ENCODE peak calls at places on chromosomes 12 and 14, in four cellular contexts. Q, P, M and F are unnamed samples.

GRCh38 chr12:54759751-54760150 is 94.6 kb upstream of the MUCL1 start:
- ATAC-seq in Q (peak; percentile 74), P (no peak), M (peak; percentile 93), F (no peak)

GRCh38 chr14:68794130-68794855 is 1.4 kb upstream of the ZFP36L1 start:
- ATAC-seq in Q (peak; percentile 1), P (peak; percentile 45), M (no peak), F (peak; percentile 68)

GRCh38 chr12:82209533-82209932 is 148.7 kb downstream of the CCDC59 start:
- ATAC-seq in Q (no peak), P (no peak), M (no peak), F (no peak)

GRCh38 chr14:22560638-22561365 is 28.2 kb downstream of the DAD1 start:
- ATAC-seq in Q (peak; percentile 62), P (no peak), M (no peak), F (no peak)

GRCh38 chr12:51368640-51369517 is 22.3 kb downstream of the GALNT6 start:
- ATAC-seq in Q (no peak), P (no peak), M (no peak), F (no peak)

GRCh38 chr12:124295431-124296058 is 652 bp downstream of the RFLNA start:
- ATAC-seq in Q (no peak), P (no peak), M (peak; percentile 12), F (no peak)

GRCh38 chr12:50326636-50327284 is 43.4 kb upstream of the LIMA1 start:
- ATAC-seq in Q (peak; percentile 52), P (no peak), M (no peak), F (no peak)

GRCh38 chr14:53547593-53547992 is 394.5 kb upstream of the DDHD1 start:
- ATAC-seq in Q (no peak), P (no peak), M (no peak), F (no peak)

GRCh38 chr14:29926701-29927595 is 699 bp downstream of the PRKD1 start:
- ATAC-seq in Q (peak; percentile 86), P (no peak), M (no peak), F (peak; percentile 57)

GRCh38 chr14:24411468-24412454 is 13.0 kb downstream of the NYNRIN start:
- ATAC-seq in Q (peak; percentile 69), P (no peak), M (peak; percentile 92), F (peak; percentile 52)

GRCh38 chr12:100401660-100402059 is 44.8 kb downstream of the SLC17A8 start:
- ATAC-seq in Q (no peak), P (no peak), M (peak; percentile 39), F (no peak)

GRCh38 chr14:34872822-34873590 is 2.2 kb downstream of the BAZ1A start:
- ATAC-seq in Q (peak; percentile 76), P (peak; percentile 1), M (no peak), F (no peak)

GRCh38 chr12:120851939-120852338 is 52.2 kb downstream of the SPPL3 start:
- ATAC-seq in Q (no peak), P (no peak), M (no peak), F (no peak)

GRCh38 chr12:78343657-78344056 is 513.0 kb downstream of the NAV3 start:
- ATAC-seq in Q (no peak), P (no peak), M (no peak), F (no peak)

GRCh38 chr12:26406391-26406790 is 211.0 kb downstream of the SSPN start:
- ATAC-seq in Q (no peak), P (no peak), M (no peak), F (no peak)

GRCh38 chr12:139585-139984 is 73.0 kb downstream of the IQSEC3 start:
- ATAC-seq in Q (no peak), P (no peak), M (no peak), F (no peak)

GRCh38 chr12:6443361-6443983 is 1.3 kb upstream of the CD27 start:
- ATAC-seq in Q (no peak), P (no peak), M (no peak), F (no peak)

GRCh38 chr14:61342941-61343340 is 21.6 kb downstream of the PRKCH start:
- ATAC-seq in Q (no peak), P (no peak), M (no peak), F (no peak)

GRCh38 chr12:50626026-50626425 is 121.2 kb downstream of the DIP2B start:
- ATAC-seq in Q (no peak), P (no peak), M (no peak), F (no peak)

GRCh38 chr12:25364529-25365339 is 114.0 kb upstream of the KRAS start:
- ATAC-seq in Q (no peak), P (no peak), M (no peak), F (no peak)

GRCh38 chr12:2976581-2976996 is 17.4 kb downstream of the TEAD4 start:
- ATAC-seq in Q (no peak), P (no peak), M (no peak), F (no peak)

GRCh38 chr14:39291739-39292138 is 58.0 kb downstream of the MIA2 start:
- ATAC-seq in Q (no peak), P (peak; percentile 51), M (no peak), F (no peak)

GRCh38 chr14:21258889-21259787 is 10.1 kb downstream of the HNRNPC start:
- ATAC-seq in Q (no peak), P (no peak), M (no peak), F (no peak)
- TF ChIP-seq POLR2A in Q (peak; percentile 62), P (no peak), M (no peak), F (no peak)

DNA sequence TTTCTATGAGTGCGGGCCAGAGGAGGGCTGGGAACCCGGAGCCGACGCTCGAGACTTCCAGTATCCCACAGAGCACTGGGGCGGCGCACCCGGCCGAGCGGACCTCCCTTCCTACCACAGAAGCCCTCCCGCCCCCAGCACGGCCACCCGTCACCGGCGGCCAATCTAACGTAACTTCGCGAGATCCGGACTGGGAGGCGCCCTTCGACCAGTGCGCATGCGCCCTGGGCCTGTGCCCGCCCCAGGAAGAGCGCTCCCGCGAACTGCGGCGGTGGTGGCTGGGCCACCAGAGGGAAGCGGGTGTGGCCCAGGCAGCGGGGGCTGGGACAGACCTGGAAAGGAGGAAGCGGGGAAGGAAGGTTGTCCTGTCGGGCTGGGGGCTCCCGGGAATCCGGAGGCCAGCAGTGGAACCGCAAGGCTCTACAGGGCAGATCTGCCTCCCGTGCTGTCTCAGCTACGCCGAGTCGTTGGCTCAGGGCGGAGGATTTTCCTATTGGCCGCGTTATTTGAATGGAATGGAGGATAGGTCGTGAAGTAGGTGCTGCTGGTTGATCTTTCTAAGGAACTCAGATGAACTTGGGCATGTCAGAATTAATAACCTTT is at the start of gene PPP1R12A:
- ATAC-seq in Q (peak; percentile 96), P (peak; percentile 98), M (peak; percentile 94), F (peak; percentile 95)
- TF ChIP-seq CTCF in Q (peak; percentile 34), P (no peak), M (no peak), F (peak; percentile 40)

DNA sequence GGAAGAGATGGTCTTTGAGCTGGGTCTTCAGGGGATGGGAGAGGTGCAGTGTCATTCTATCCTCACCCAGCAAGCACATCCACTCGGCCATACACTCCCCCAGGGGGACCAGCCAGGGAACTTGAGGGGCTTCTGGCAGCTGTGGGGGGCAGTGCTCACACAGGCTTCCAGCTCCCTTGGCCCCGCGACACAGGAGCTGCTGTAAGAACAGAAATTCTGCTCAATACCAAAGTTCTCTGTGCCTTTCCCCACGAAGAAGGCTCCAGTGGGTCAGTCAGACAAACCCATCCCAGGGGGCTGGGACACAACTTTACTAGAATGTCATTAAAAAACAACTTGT is 289.1 kb upstream of the RTL1 start:
- ATAC-seq in Q (no peak), P (no peak), M (no peak), F (no peak)
- H3K4me1 ChIP-seq in Q (no peaks in the 10 kb centered on the region), P (no peaks in the 10 kb centered on the region), M (no peaks in the 10 kb centered on the region), F (peaks cover 17% of the 10 kb centered on the region)

GRCh38 chr12:32988982-32989381 is 92.4 kb upstream of the PKP2 start:
- ATAC-seq in Q (no peak), P (no peak), M (no peak), F (no peak)
- TF ChIP-seq POLR2A in Q (no peak), P (no peak), M (no peak), F (no peak)

DNA sequence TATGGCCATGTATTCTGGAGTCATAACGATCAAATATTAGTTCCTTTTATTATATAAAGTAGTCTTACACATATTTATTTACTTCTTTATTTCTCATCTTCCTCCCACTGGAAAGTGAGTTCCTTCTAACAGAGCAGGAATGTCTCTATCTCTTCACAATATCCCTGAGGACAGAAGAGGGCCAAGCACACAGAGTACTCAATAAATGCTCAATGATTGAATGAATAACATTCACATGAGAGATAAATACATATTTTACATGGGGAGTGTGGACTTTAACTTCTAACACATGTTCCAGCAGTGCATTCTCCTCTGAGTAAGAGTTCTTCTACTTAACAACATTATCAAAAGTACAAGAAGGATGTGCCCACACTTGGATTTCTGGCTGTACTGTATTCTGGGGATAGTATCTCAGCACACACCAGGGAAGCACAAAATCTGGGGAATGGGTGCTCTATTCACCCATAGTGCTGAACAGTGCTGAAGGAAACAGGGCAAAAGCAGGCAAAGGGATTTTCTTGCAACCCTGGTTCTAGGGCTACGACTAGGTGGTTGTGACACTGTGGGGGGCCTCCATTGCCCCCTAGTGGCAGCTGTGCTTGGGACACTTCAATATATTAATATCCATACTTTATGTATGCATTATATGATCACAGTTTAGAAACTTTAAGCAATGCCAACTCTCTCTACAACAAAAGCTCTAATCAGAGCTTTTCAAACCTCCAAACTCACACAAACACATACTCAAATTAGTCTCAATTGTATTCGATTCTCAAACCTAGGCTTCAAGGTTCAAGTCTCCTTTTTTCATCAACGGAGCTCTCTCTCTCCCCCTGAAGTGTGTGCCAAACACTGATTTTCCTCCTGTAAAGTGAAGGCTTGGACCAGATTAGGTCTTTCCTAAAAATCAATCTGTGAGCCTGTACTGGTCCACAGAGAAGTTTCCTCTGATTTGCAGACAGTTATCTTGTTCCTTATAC is 115.5 kb downstream of the SLC2A13 start:
- ATAC-seq in Q (peak; percentile 93), P (no peak), M (peak; percentile 86), F (peak; percentile 68)
- TF ChIP-seq CTCF in Q (peak; percentile 72), P (peak; percentile 82), M (peak; percentile 95), F (peak; percentile 59)

DNA sequence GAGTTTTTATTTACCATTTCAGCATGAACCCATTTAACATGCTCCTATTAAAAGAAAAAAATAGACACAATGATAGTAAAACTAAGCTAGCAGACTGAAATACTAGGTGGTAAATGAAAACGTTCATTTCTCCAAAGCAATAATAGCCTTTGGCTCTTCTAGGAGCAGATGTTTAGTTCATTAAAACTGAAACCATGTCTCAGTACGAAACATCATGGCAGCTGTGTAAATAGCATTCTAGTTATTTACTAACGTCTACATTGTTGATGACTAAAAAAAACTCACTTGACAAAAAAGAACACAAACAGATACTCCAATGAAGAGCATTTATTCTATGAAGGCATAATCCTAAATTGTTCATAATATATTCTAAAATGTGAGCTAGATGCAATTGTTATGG is 17.9 kb downstream of the RECQL start:
- ATAC-seq in Q (no peak), P (no peak), M (no peak), F (no peak)
- H3K4me1 ChIP-seq in Q (no peaks in the 10 kb centered on the region), P (no peaks in the 10 kb centered on the region), M (no peaks in the 10 kb centered on the region), F (no peaks in the 10 kb centered on the region)